ENCODE peak calls at places on chromosomes 5 and 9, in four cellular contexts. S is A549, A is brain microvascular endothelial cell, B is OCI-LY7. Y is an unnamed sample.

GRCh38 chr5:38645508-38645907 is 89.1 kb upstream of the LIFR start:
- DNase-seq in S (no peak), A (no peak), B (no peak), Y (peak; percentile 50)

GRCh38 chr5:72624641-72625236 is 117.5 kb upstream of the ZNF366 start:
- DNase-seq in A (peak; percentile 23), S (no peak), B (no peak), Y (peak; percentile 80)

GRCh38 chr5:133112026-133112660 is 60.3 kb downstream of the HSPA4 start:
- DNase-seq in B (no peak), S (no peak), A (no peak), Y (no peak)

GRCh38 chr9:136533775-136534157 is 12.1 kb downstream of the NOTCH1 start:
- DNase-seq in S (no peak), A (no peak), B (no peak), Y (peak; percentile 54)

GRCh38 chr5:26889810-26890209 is 148.6 kb downstream of the CDH9 start:
- DNase-seq in S (no peak), B (no peak), A (no peak), Y (no peak)

GRCh38 chr5:95900383-95900958 is 61.2 kb downstream of the ELL2 start:
- DNase-seq in S (no peak), B (no peak), A (peak; percentile 54), Y (no peak)

GRCh38 chr9:36470891-36471290 is 70.8 kb upstream of the RNF38 start:
- DNase-seq in A (peak; percentile 61), B (peak; percentile 75), S (no peak), Y (peak; percentile 59)

GRCh38 chr9:32906213-32906612 is 95.2 kb downstream of the APTX start:
- DNase-seq in S (no peak), B (no peak), A (no peak), Y (no peak)

GRCh38 chr5:37222181-37222580 is 27.0 kb downstream of the CPLANE1 start:
- DNase-seq in S (no peak), A (no peak), B (no peak), Y (no peak)

GRCh38 chr5:113161806-113162205 is 185.2 kb downstream of the DCP2 start:
- DNase-seq in A (no peak), B (no peak), S (no peak), Y (no peak)

GRCh38 chr9:117247271-117247670 is 167.6 kb downstream of the ASTN2 start:
- DNase-seq in B (peak; percentile 7), S (peak; percentile 28), A (no peak), Y (no peak)
- TF ChIP-seq CTCF in B (peak; percentile 62), S (no peak), A (no peak), Y (peak; percentile 16)

GRCh38 chr5:74289238-74289637 is 351.3 kb downstream of the ENC1 start:
- DNase-seq in A (no peak), S (no peak), B (no peak), Y (no peak)
- H3K27ac ChIP-seq in A (no peak overlapping the region), S (no peak overlapping the region), B (no peak overlapping the region), Y (peak overlapping the region; percentile 88)

GRCh38 chr9:1938135-1938534 is 77.0 kb upstream of the SMARCA2 start:
- DNase-seq in A (no peak), S (no peak), B (no peak), Y (no peak)

GRCh38 chr9:1939466-1939865 is 75.7 kb upstream of the SMARCA2 start:
- DNase-seq in S (no peak), A (no peak), B (peak; percentile 6), Y (no peak)

GRCh38 chr9:1938675-1939170 is 76.4 kb upstream of the SMARCA2 start:
- DNase-seq in S (no peak), B (no peak), A (no peak), Y (no peak)

GRCh38 chr9:1939926-1940368 is 75.2 kb upstream of the SMARCA2 start:
- DNase-seq in S (peak; percentile 17), B (peak; percentile 48), A (no peak), Y (no peak)

GRCh38 chr9:1941989-1942388 is 73.2 kb upstream of the SMARCA2 start:
- DNase-seq in B (no peak), A (no peak), S (no peak), Y (no peak)
- TF ChIP-seq CTCF in B (peak; percentile 21), A (no peak), S (no peak), Y (no peak)

GRCh38 chr5:77145666-77146065 is 58.6 kb upstream of the ZBED3 start:
- DNase-seq in A (peak; percentile 37), B (no peak), S (no peak), Y (no peak)
- H3K27ac ChIP-seq in A (no peak overlapping the region), B (no peak overlapping the region), S (peak overlapping the region; percentile 44), Y (no peak overlapping the region)

DNA sequence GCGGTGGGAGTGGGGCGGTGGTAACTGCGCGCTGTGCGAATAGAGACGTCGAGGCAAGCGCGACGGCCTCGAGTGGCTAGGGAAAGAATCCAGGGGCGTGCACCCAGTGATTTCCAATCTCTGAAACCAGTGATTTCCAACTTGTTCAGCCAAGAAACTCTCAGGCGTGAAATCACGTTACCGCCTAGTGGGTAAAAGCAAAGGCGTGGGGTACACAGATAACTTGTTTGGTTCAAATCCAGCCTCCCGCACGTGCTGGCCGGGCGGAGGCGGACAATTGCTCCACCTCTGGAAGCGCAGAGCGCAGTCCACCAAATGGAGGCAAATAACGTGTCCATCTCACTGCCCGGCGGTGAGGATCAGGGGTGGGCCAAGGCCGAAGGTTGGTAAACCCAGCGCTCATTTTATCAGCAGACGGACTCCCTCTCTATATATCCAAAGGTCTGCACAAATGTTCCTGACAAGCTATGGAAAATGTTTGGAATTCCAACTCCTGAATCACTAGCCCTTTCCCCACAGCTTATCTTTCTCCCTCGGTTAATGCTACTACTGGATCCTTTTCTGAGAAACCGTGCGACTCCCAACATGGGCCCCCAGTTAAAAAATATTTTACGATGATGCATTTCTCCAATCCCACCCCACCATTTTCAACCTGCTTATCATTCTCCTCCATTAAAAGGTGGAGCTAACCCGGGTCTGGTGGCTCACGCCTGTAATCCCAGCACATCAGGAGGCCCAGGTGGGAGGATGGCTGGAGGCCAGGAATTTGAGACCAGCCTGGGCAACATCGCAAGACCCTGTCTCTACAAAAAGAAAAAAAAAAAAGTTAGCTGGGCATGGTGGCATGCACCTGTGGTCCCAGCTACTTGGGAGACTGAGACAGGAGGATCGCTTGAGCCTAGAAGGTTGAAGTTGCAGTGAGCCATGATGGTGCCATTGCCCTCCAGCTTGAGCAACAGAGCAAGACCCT is 950 bp upstream of the FNBP1 start:
- DNase-seq in A (no peak), S (no peak), B (no peak), Y (peak; percentile 72)
- TF ChIP-seq CTCF in A (peak; percentile 16), S (no peak), B (no peak), Y (no peak)

GRCh38 chr9:86352440-86353106 is 1.6 kb downstream of the TUT7 start:
- DNase-seq in A (no peak), S (no peak), B (peak; percentile 50), Y (no peak)

GRCh38 chr9:86354048-86354881 is at the start of gene TUT7:
- DNase-seq in S (peak; percentile 89), B (peak; percentile 96), A (peak; percentile 91), Y (peak; percentile 96)

GRCh38 chr9:86353591-86354047 is 591 bp downstream of the TUT7 start:
- DNase-seq in B (peak; percentile 49), S (peak; percentile 33), A (no peak), Y (no peak)

GRCh38 chr9:86350006-86350755 is 4.0 kb downstream of the TUT7 start:
- DNase-seq in S (no peak), B (peak; percentile 82), A (no peak), Y (no peak)

GRCh38 chr9:86351897-86352296 is 2.3 kb downstream of the TUT7 start:
- DNase-seq in S (no peak), B (no peak), A (no peak), Y (no peak)
- H3K27ac ChIP-seq in S (no peak overlapping the region), B (peak overlapping the region; percentile 81), A (no peak overlapping the region), Y (peak overlapping the region; percentile 94)

GRCh38 chr5:171630047-171630669 is 155.5 kb upstream of the SMIM23 start:
- DNase-seq in S (peak; percentile 88), B (no peak), A (peak; percentile 54), Y (peak; percentile 50)
- TF ChIP-seq CTCF in S (peak; percentile 59), B (no peak), A (peak; percentile 83), Y (peak; percentile 26)

Y was measured in psoas muscle.